ENCODE peak calls at places on chromosomes 1 and 21, in nine cellular contexts. O is K562, W is endothelial cell of umbilical vein, C is HepG2, T is HCT116, I is SK-N-SH, B is transverse colon, G is Panc1, D is breast epithelium. F is an unnamed sample. For H3K27me3, the result is how much of the 10 kb centered on the place peaks cover.

GRCh38 chr1:26550946-26551345 is 21.4 kb downstream of the RPS6KA1 start:
- DNase-seq in O (no peak), W (no peak), C (no peak), T (no peak), I (peak), B (no peak), G (no peak), D (no peak), F (no peak)

GRCh38 chr1:203422656-203423055 is 53.0 kb upstream of the PRELP start:
- DNase-seq in O (no peak), W (no peak), C (no peak), T (no peak), I (no peak), B (no peak), G (no peak), D (no peak), F (no peak)

GRCh38 chr1:36224537-36225297 is 474 bp downstream of the THRAP3 start:
- DNase-seq in O (peak), W (peak), C (peak), T (peak), I (peak), B (no peak), G (peak), D (peak), F (peak)

GRCh38 chr1:12001996-12002493 is 17.3 kb upstream of the MIIP start:
- DNase-seq in O (no peak), W (no peak), C (no peak), T (peak), I (no peak), B (no peak), G (no peak), D (no peak), F (no peak)

GRCh38 chr1:215636258-215636965 is 69.3 kb downstream of the KCTD3 start:
- DNase-seq in O (no peak), W (no peak), C (peak), T (no peak), I (no peak), B (peak), G (no peak), D (no peak), F (no peak)

GRCh38 chr1:158039380-158039779 is 45.9 kb downstream of the KIRREL1 start:
- DNase-seq in O (no peak), W (no peak), C (no peak), T (no peak), I (no peak), B (no peak), G (no peak), D (no peak), F (peak)

GRCh38 chr21:45981154-45981606 is 390 bp upstream of the COL6A1 start:
- DNase-seq in O (peak), W (peak), C (peak), T (peak), I (peak), B (peak), G (peak), D (peak), F (peak)

GRCh38 chr1:48776400-48777218 is at the start of gene BEND5:
- DNase-seq in O (no peak), W (no peak), C (no peak), T (no peak), I (peak), B (peak), G (no peak), D (peak), F (peak)

GRCh38 chr1:8987881-8988617 is 38.2 kb downstream of the SLC2A7 start:
- DNase-seq in O (peak), W (peak), C (no peak), T (no peak), I (peak), B (peak), G (no peak), D (no peak), F (peak)

GRCh38 chr1:94428441-94428840 is 10.3 kb downstream of the ABCD3 start:
- DNase-seq in O (no peak), W (no peak), C (no peak), T (no peak), I (no peak), B (no peak), G (no peak), D (no peak), F (no peak)

GRCh38 chr1:7578206-7578605 is 192.9 kb upstream of the VAMP3 start:
- DNase-seq in O (no peak), W (no peak), C (no peak), T (no peak), I (no peak), B (no peak), G (no peak), D (no peak), F (peak)

GRCh38 chr1:55141295-55141893 is 73.8 kb downstream of the USP24 start:
- DNase-seq in O (no peak), W (no peak), C (no peak), T (no peak), I (no peak), B (no peak), G (no peak), D (no peak), F (no peak)

GRCh38 chr1:80722611-80723010 is 1078.1 kb upstream of the ADGRL2 start:
- DNase-seq in O (no peak), W (no peak), C (no peak), T (no peak), I (no peak), B (no peak), G (no peak), D (no peak), F (no peak)

GRCh38 chr1:227546598-227547313 is 16.6 kb upstream of the ZNF678 start:
- DNase-seq in O (no peak), W (no peak), C (no peak), T (no peak), I (no peak), B (no peak), G (no peak), D (no peak), F (peak)

GRCh38 chr1:54309631-54310366 is 96.4 kb downstream of the SSBP3 start:
- DNase-seq in O (no peak), W (no peak), C (no peak), T (no peak), I (no peak), B (no peak), G (no peak), D (no peak), F (no peak)

GRCh38 chr21:33025471-33026298 is at the start of gene OLIG2:
- DNase-seq in O (no peak), W (peak), C (no peak), T (no peak), I (peak), B (no peak), G (no peak), D (no peak), F (no peak)

GRCh38 chr1:69409731-69410456 is 157.8 kb upstream of the LRRC7 start:
- DNase-seq in O (no peak), W (no peak), C (no peak), T (no peak), I (peak), B (no peak), G (no peak), D (no peak), F (no peak)

GRCh38 chr1:84159533-84160240 is 15.6 kb downstream of the PRKACB start:
- DNase-seq in O (no peak), W (no peak), C (no peak), T (no peak), I (no peak), B (no peak), G (no peak), D (no peak), F (no peak)

GRCh38 chr1:106492876-106493275 is 563.6 kb upstream of the PRMT6 start:
- DNase-seq in O (no peak), W (no peak), C (no peak), T (no peak), I (no peak), B (no peak), G (no peak), D (no peak), F (no peak)

GRCh38 chr1:16146888-16147614 is 8.8 kb downstream of the EPHA2 start:
- DNase-seq in O (peak), W (peak), C (peak), T (no peak), I (no peak), B (no peak), G (no peak), D (no peak), F (no peak)

GRCh38 chr1:151309851-151310323 is 17.3 kb downstream of the PI4KB start:
- DNase-seq in O (no peak), W (no peak), C (no peak), T (no peak), I (peak), B (no peak), G (no peak), D (no peak), F (no peak)

GRCh38 chr1:180026556-180026955 is 71.9 kb downstream of the CEP350 start:
- DNase-seq in O (no peak), W (peak), C (no peak), T (no peak), I (no peak), B (no peak), G (no peak), D (no peak), F (no peak)

GRCh38 chr1:182633657-182634281 is 29.6 kb upstream of the RGS16 start:
- DNase-seq in O (no peak), W (no peak), C (no peak), T (no peak), I (peak), B (no peak), G (no peak), D (no peak), F (no peak)

GRCh38 chr1:176954242-176954641 is 210.3 kb downstream of the ASTN1 start:
- DNase-seq in O (peak), W (no peak), C (no peak), T (peak), I (no peak), B (no peak), G (no peak), D (no peak), F (no peak)

GRCh38 chr1:45589861-45590260 is 6.0 kb downstream of the NASP start:
- DNase-seq in O (no peak), W (no peak), C (no peak), T (no peak), I (no peak), B (no peak), G (no peak), D (no peak), F (no peak)

GRCh38 chr1:219412772-219413171 is 200.1 kb downstream of the ZC3H11B start:
- DNase-seq in O (no peak), W (no peak), C (no peak), T (no peak), I (no peak), B (no peak), G (no peak), D (no peak), F (no peak)

GRCh38 chr21:44649701-44650100 is 3.5 kb downstream of the KRTAP10-11 start:
- DNase-seq in O (no peak), W (no peak), C (no peak), T (no peak), I (no peak), B (no peak), G (no peak), D (no peak), F (no peak)

GRCh38 chr21:38306833-38307232 is 50.0 kb downstream of the KCNJ15 start:
- DNase-seq in O (no peak), W (no peak), C (no peak), T (no peak), I (no peak), B (no peak), G (no peak), D (no peak), F (no peak)

GRCh38 chr1:236748471-236748870 is 46.6 kb upstream of the MTR start:
- DNase-seq in O (no peak), W (no peak), C (no peak), T (peak), I (no peak), B (no peak), G (no peak), D (no peak), F (no peak)

GRCh38 chr1:25990702-25991395 is 7.0 kb downstream of the PAFAH2 start:
- DNase-seq in O (no peak), W (no peak), C (no peak), T (no peak), I (no peak), B (no peak), G (no peak), D (no peak), F (peak)

GRCh38 chr1:87833158-87833557 is 504.5 kb downstream of the LMO4 start:
- DNase-seq in O (peak), W (no peak), C (no peak), T (no peak), I (no peak), B (no peak), G (no peak), D (no peak), F (no peak)

GRCh38 chr21:42534361-42534900 is 20.8 kb downstream of the SLC37A1 start:
- DNase-seq in O (no peak), W (no peak), C (no peak), T (no peak), I (peak), B (peak), G (no peak), D (no peak), F (no peak)

GRCh38 chr1:191405417-191405816 is 752.8 kb upstream of the RGS18 start:
- DNase-seq in O (no peak), W (no peak), C (no peak), T (no peak), I (no peak), B (no peak), G (no peak), D (no peak), F (no peak)

GRCh38 chr1:181112071-181112929 is 23.8 kb downstream of the IER5 start:
- DNase-seq in O (peak), W (peak), C (peak), T (peak), I (no peak), B (peak), G (peak), D (peak), F (no peak)

GRCh38 chr1:151716405-151716762 is 219 bp downstream of the CELF3 start:
- DNase-seq in O (no peak), W (no peak), C (no peak), T (no peak), I (no peak), B (no peak), G (no peak), D (no peak), F (no peak)

GRCh38 chr21:34891610-34891943 is 157.5 kb downstream of the RUNX1 start:
- DNase-seq in O (no peak), W (no peak), C (no peak), T (no peak), I (no peak), B (no peak), G (no peak), D (no peak), F (no peak)

GRCh38 chr1:200184196-200184595 is 156.7 kb downstream of the NR5A2 start:
- DNase-seq in O (no peak), W (peak), C (no peak), T (peak), I (no peak), B (peak), G (no peak), D (no peak), F (peak)
- TF ChIP-seq POLR2AphosphoS5 in O (no peak), W (no peak), C (no peak), T (peak), I (no peak), B (no peak), G (no peak), D (no peak), F (peak)

DNA sequence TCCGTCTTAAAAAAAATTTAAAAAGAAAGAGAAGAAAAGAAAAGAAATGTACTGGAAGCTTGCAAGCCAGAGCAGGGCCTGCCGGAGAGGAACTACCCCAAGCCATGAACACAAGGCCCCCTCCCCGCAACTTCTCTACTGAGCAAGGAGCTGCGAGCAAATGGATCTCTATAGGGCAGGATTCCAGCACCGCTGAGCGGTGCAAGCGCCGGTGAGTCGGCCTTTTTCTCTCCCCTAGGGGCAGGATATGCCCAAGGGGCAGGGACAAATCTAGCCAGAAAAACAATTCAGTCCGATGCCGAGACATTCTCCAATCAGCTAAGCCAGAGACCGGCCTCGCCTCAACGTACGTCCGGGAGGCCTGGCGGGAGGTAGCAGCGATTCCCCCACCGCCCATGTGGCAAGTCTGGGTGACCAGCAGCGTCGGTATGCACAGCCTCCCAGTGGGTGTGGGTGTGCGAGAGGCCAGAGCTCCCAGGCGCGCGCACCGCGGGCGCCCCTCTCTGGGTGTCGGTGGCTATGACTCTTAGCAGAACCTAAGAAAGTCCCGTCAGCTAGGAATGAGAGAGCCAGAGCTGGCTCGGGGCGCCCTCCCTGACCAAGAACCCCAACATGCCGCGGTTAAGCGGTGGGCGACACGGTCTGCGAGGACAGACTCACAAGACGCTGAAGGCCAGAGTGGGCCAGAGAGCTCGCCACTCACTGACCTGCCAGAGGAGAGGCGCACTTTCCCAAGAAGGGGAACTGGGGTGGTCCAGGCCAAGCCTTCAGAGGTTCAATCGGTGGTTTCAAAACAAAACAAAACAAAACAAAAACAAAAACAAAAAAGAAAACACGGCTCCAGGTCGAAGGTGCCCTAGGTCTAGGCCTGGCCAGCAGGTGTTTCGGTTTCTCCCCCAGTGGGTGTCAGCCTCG is 1.9 kb downstream of the CSMD2 start:
- DNase-seq in O (peak), W (peak), C (peak), T (peak), I (peak), B (peak), G (no peak), D (no peak), F (peak)
- H3K27me3 ChIP-seq in O (under half), W (under half), C (under half), T (under half), I (under half), B (half or more), G (under half), D (under half), F (under half)

DNA sequence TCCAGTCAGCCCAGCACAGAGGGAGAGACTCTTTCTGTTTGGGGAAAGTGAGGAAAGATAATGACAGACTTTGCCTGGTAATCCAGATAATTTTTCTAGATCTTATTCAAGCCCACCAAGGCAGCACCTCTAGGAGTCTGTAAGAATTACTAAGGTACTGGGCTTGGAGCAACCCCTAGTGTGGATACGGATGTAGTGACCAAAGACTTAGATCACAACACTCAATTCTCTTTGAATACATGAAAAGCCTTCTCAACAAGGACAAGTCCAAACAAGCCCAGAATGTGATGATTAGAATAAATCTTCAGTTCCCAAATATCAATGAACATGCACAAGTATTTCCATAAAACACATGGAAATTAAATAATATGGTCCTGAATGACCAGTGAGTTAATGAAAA is 206.9 kb downstream of the MRPL39 start:
- DNase-seq in O (no peak), W (no peak), C (no peak), T (no peak), I (no peak), B (no peak), G (no peak), D (no peak), F (no peak)
- TF ChIP-seq POLR2AphosphoS5 in O (no peak), W (no peak), C (no peak), T (no peak), I (no peak), B (no peak), G (no peak), D (no peak), F (no peak)

GRCh38 chr1:59155326-59155725 is 141.6 kb upstream of the FGGY start:
- DNase-seq in O (no peak), W (no peak), C (no peak), T (no peak), I (no peak), B (no peak), G (no peak), D (no peak), F (no peak)
- H3K27me3 ChIP-seq in O (under half), W (under half), C (under half), T (under half), I (under half), B (under half), G (under half), D (under half), F (under half)

GRCh38 chr1:50354813-50355212 is 68.4 kb downstream of the DMRTA2 start:
- DNase-seq in O (no peak), W (no peak), C (no peak), T (no peak), I (no peak), B (no peak), G (no peak), D (no peak), F (no peak)
- TF ChIP-seq POLR2AphosphoS5 in O (no peak), W (no peak), C (no peak), T (no peak), I (no peak), B (no peak), G (no peak), D (no peak), F (no peak)

GRCh38 chr1:229407206-229408026 is 26.5 kb downstream of the ACTA1 start:
- DNase-seq in O (no peak), W (no peak), C (no peak), T (no peak), I (no peak), B (no peak), G (no peak), D (no peak), F (no peak)

GRCh38 chr1:229410370-229410691 is 23.6 kb downstream of the ACTA1 start:
- DNase-seq in O (no peak), W (no peak), C (no peak), T (no peak), I (no peak), B (no peak), G (no peak), D (no peak), F (no peak)

GRCh38 chr1:229406798-229407197 is 27.1 kb downstream of the ACTA1 start:
- DNase-seq in O (no peak), W (no peak), C (peak), T (no peak), I (no peak), B (peak), G (no peak), D (no peak), F (no peak)

GRCh38 chr1:229409616-229410369 is 24.1 kb downstream of the ACTA1 start:
- DNase-seq in O (no peak), W (no peak), C (peak), T (no peak), I (peak), B (no peak), G (no peak), D (no peak), F (no peak)

GRCh38 chr1:229408458-229409037 is 25.3 kb downstream of the ACTA1 start:
- DNase-seq in O (no peak), W (no peak), C (peak), T (no peak), I (peak), B (no peak), G (no peak), D (no peak), F (no peak)
- H3K27me3 ChIP-seq in O (half or more), W (under half), C (under half), T (under half), I (under half), B (half or more), G (under half), D (under half), F (under half)

F was measured in spleen.